ENCODE peak calls at places on chromosomes 12 and 14, in four cellular contexts. N is tibial nerve; H is esophagus squamous epithelium; V is CD8-positive, alpha-beta T cell. S is an unnamed sample. For H3K4me1 and H3K9me3, the result is how much of the 10 kb centered on the place peaks cover.

GRCh38 chr14:70823281-70823680 is 14.0 kb upstream of the MAP3K9 start:
- DNase-seq in N (no peak), H (no peak), V (no peak), S (no peak)

GRCh38 chr14:94292872-94293577 is at the start of gene SERPINA10:
- DNase-seq in N (no peak), H (no peak), V (no peak), S (no peak)

GRCh38 chr12:76340680-76341435 is 7.4 kb downstream of the BBS10 start:
- DNase-seq in N (no peak), H (no peak), V (no peak), S (no peak)

GRCh38 chr12:23884909-23885308 is 64.6 kb downstream of the SOX5 start:
- DNase-seq in N (no peak), H (no peak), V (no peak), S (no peak)

GRCh38 chr12:1801285-1801975 is 18.9 kb upstream of the LRTM2 start:
- DNase-seq in N (peak), H (no peak), V (no peak), S (no peak)

GRCh38 chr12:53223006-53223305 is 9.1 kb downstream of the RARG start:
- DNase-seq in N (no peak), H (no peak), V (no peak), S (no peak)

GRCh38 chr14:95431199-95432145 is 85.0 kb downstream of the SYNE3 start:
- DNase-seq in N (no peak), H (no peak), V (no peak), S (no peak)

GRCh38 chr12:103821773-103822172 is 19.3 kb downstream of the NT5DC3 start:
- DNase-seq in N (no peak), H (no peak), V (no peak), S (no peak)

GRCh38 chr12:47364251-47364650 is 284.5 kb upstream of the AMIGO2 start:
- DNase-seq in N (no peak), H (no peak), V (no peak), S (no peak)

GRCh38 chr12:45660330-45660729 is 69.2 kb upstream of the ARID2 start:
- DNase-seq in N (no peak), H (no peak), V (no peak), S (no peak)

GRCh38 chr12:116502989-116503496 is 56.1 kb upstream of the MAP1LC3B2 start:
- DNase-seq in N (no peak), H (no peak), V (no peak), S (no peak)

GRCh38 chr12:116504438-116504837 is 54.7 kb upstream of the MAP1LC3B2 start:
- DNase-seq in N (no peak), H (no peak), V (no peak), S (no peak)

GRCh38 chr12:116506697-116507064 is 52.5 kb upstream of the MAP1LC3B2 start:
- DNase-seq in N (no peak), H (no peak), V (no peak), S (no peak)

GRCh38 chr12:116513944-116514343 is 45.2 kb upstream of the MAP1LC3B2 start:
- DNase-seq in N (no peak), H (no peak), V (no peak), S (no peak)

GRCh38 chr12:116508145-116509121 is 50.7 kb upstream of the MAP1LC3B2 start:
- DNase-seq in N (no peak), H (no peak), V (no peak), S (no peak)
- H3K4me3 ChIP-seq in N (peak), H (peak), V (peak), S (peak)

GRCh38 chr12:50112456-50113218 is 601 bp downstream of the COX14 start:
- DNase-seq in N (no peak), H (no peak), V (no peak), S (no peak)

GRCh38 chr12:50111417-50111692 is 681 bp upstream of the COX14 start:
- DNase-seq in N (peak), H (no peak), V (no peak), S (no peak)

GRCh38 chr12:50111693-50112455 is at the start of gene COX14:
- DNase-seq in N (peak), H (peak), V (peak), S (peak)

GRCh38 chr12:50110762-50111416 is 1.1 kb upstream of the COX14 start:
- DNase-seq in N (peak), H (no peak), V (no peak), S (peak)

DNA sequence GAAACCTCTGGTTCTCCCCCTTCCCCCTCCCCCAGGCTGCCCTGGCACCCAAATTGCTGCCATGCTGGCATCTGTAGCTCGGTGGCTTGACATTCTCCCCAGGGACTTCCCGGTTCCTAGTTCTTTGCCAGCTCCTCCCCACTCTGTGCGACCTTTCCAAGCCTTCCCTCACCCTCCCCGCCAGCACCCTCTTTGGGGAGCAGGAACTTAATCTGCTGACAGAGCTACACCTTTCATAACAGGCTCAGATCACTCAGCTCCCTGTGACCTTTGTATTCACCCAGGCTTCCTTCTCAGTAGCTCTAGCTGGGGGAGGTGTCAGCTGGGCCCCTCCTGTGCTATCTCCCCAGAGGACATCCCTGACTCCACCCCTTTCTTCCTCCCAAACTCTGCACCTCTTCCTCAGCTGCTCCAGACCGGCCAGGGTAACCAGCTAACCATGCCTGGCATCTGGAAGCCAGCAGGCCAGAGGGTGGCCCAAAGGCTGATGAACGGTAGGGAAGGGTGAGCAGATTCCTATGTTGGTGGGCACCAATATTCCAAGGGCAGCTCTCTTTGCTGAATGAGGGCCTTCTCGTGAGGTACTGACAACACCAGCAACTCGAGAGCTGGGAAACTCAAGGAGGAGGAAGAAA is 1.8 kb upstream of the COX14 start:
- DNase-seq in N (no peak), H (no peak), V (no peak), S (no peak)
- H3K4me1 ChIP-seq in N (under half), H (under half), V (under half), S (under half)

GRCh38 chr14:105891221-105891602 is 364.8 kb downstream of the TMEM121 start:
- DNase-seq in N (no peak), H (no peak), V (no peak), S (no peak)

GRCh38 chr14:105897725-105898113 is 371.3 kb downstream of the TMEM121 start:
- DNase-seq in N (no peak), H (no peak), V (no peak), S (no peak)

GRCh38 chr14:105891631-105892452 is 365.5 kb downstream of the TMEM121 start:
- DNase-seq in N (peak), H (no peak), V (no peak), S (no peak)

GRCh38 chr14:105894978-105895881 is 368.8 kb downstream of the TMEM121 start:
- DNase-seq in N (peak), H (no peak), V (no peak), S (no peak)

DNA sequence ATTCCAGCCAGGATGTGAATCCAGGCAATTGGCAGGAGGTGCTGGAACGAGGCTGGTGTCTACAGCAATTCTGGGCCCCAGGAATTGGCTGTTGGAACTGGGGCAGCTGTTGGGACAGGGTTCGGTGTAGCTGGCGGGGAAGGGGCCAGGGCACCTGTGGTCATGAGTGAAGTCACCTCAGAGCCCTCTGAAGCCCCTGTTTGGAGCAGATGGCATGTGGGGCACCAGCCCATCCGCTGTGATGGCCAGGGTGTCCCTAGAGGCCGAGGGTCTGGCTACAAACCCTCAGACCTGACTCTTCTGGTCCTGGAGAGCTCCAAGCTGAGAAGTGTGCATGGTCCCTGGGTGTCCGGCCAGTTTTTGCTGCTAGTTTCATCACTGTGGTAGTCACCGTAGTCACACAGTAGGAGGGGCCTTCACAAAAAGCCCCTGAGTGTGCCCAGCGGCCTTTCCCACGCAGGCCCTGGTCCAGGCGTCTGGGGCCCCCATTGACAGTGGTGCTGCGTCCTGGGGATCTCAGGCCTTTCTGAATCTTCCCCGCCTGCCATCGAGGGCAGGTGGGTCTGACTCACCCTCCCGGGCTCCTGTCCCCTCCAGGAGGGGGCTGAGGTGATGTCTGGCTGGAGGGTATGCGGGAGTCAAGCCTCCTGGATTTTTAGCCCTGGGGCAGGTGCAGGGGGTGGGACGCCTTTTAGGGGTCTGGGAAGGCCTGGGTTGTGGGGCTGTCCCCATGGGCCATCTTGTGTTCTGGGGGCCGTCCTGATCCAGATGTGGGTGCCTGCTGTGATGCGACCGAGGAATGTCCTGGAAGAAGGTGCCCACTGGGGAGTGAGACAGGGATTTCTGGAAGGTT is 368.0 kb downstream of the TMEM121 start:
- DNase-seq in N (peak), H (no peak), V (no peak), S (no peak)
- H3K9me3 ChIP-seq in N (under half), H (under half), V (under half), S (under half)

GRCh38 chr14:74940956-74941565 is 14.3 kb downstream of the PGF start:
- DNase-seq in N (no peak), H (no peak), V (no peak), S (no peak)

GRCh38 chr14:74942608-74943007 is 12.8 kb downstream of the PGF start:
- DNase-seq in N (no peak), H (no peak), V (no peak), S (no peak)

GRCh38 chr14:74942164-74942563 is 13.2 kb downstream of the PGF start:
- DNase-seq in N (no peak), H (no peak), V (no peak), S (no peak)

GRCh38 chr14:74938873-74939495 is 15.9 kb upstream of the RPS6KL1 start:
- DNase-seq in N (no peak), H (no peak), V (no peak), S (no peak)

DNA sequence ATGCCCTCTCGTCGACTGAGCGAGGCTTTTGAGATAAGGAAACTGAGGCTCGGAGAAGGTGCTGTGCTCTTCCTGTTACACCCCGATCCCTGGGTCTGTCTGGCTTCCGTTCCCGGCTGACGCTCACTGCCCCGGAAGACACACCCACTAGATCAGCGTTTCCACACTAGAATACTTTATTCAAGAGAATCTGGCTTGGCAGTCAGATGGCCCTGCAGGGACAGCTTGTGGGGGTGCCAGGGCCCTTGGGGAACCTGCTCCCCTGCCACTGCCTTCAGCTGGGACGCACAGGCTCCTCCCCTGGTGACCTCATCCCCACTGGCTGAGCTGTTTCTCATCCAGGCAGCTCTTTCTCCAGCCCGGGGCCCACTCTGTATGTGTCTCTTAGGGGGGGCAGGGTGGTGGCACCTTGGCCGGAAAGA is 13.7 kb downstream of the PGF start:
- DNase-seq in N (no peak), H (no peak), V (no peak), S (peak)
- H3K4me3 ChIP-seq in N (peak), H (peak), V (peak), S (peak)